ENCODE peak calls at places on chromosomes 3 and 15, in ten cellular contexts. One of them, this sample, is unnamed. For H3K9me3, the result is how much of the 10 kb centered on the place peaks cover.

GRCh38 chr3:187281191-187281714 is 10.3 kb downstream of the MASP1 start:
- DNase-seq in suprapubic skin: no peak
- DNase-seq in neuronal stem cell: no peak
- DNase-seq in left lung: no peak
- DNase-seq in vagina: no peak
- DNase-seq in IMR-90: peak
- DNase-seq in adrenal gland: no peak
- DNase-seq in gastrocnemius medialis: no peak
- DNase-seq in T-helper 17 cell: no peak
- DNase-seq in transverse colon: no peak
- DNase-seq in this sample: no peak

GRCh38 chr3:278300-279064 is 81.9 kb downstream of the CHL1 start:
- DNase-seq in gastrocnemius medialis: peak
- DNase-seq in T-helper 17 cell: no peak
- DNase-seq in adrenal gland: no peak
- DNase-seq in left lung: no peak
- DNase-seq in transverse colon: peak
- DNase-seq in vagina: no peak
- DNase-seq in suprapubic skin: no peak
- DNase-seq in neuronal stem cell: no peak
- DNase-seq in IMR-90: no peak
- DNase-seq in this sample: no peak

GRCh38 chr15:40756938-40757337 is 1.9 kb upstream of the RMDN3 start:
- DNase-seq in T-helper 17 cell: no peak
- DNase-seq in neuronal stem cell: no peak
- DNase-seq in transverse colon: no peak
- DNase-seq in IMR-90: no peak
- DNase-seq in gastrocnemius medialis: no peak
- DNase-seq in adrenal gland: no peak
- DNase-seq in suprapubic skin: no peak
- DNase-seq in left lung: no peak
- DNase-seq in vagina: no peak
- DNase-seq in this sample: no peak

GRCh38 chr3:27723803-27724458 is 1.8 kb upstream of the EOMES start:
- DNase-seq in T-helper 17 cell: no peak
- DNase-seq in gastrocnemius medialis: no peak
- DNase-seq in vagina: no peak
- DNase-seq in suprapubic skin: no peak
- DNase-seq in neuronal stem cell: no peak
- DNase-seq in left lung: no peak
- DNase-seq in IMR-90: no peak
- DNase-seq in adrenal gland: no peak
- DNase-seq in transverse colon: no peak
- DNase-seq in this sample: no peak

GRCh38 chr3:181568693-181569092 is 143.0 kb upstream of the SOX2 start:
- DNase-seq in T-helper 17 cell: no peak
- DNase-seq in transverse colon: no peak
- DNase-seq in neuronal stem cell: no peak
- DNase-seq in adrenal gland: no peak
- DNase-seq in IMR-90: no peak
- DNase-seq in left lung: no peak
- DNase-seq in suprapubic skin: no peak
- DNase-seq in vagina: no peak
- DNase-seq in gastrocnemius medialis: no peak
- DNase-seq in this sample: no peak

GRCh38 chr3:126880898-126881297 is 102.0 kb upstream of the PLXNA1 start:
- DNase-seq in adrenal gland: no peak
- DNase-seq in left lung: no peak
- DNase-seq in neuronal stem cell: no peak
- DNase-seq in suprapubic skin: peak
- DNase-seq in gastrocnemius medialis: no peak
- DNase-seq in vagina: no peak
- DNase-seq in IMR-90: no peak
- DNase-seq in transverse colon: no peak
- DNase-seq in T-helper 17 cell: no peak
- DNase-seq in this sample: no peak

GRCh38 chr3:299590-300301 is 103.2 kb downstream of the CHL1 start:
- DNase-seq in vagina: no peak
- DNase-seq in T-helper 17 cell: no peak
- DNase-seq in adrenal gland: no peak
- DNase-seq in left lung: no peak
- DNase-seq in neuronal stem cell: no peak
- DNase-seq in transverse colon: no peak
- DNase-seq in suprapubic skin: no peak
- DNase-seq in IMR-90: no peak
- DNase-seq in gastrocnemius medialis: no peak
- DNase-seq in this sample: no peak

GRCh38 chr3:115615001-115615447 is 8.3 kb upstream of the GAP43 start:
- DNase-seq in transverse colon: no peak
- DNase-seq in neuronal stem cell: no peak
- DNase-seq in IMR-90: peak
- DNase-seq in left lung: no peak
- DNase-seq in gastrocnemius medialis: no peak
- DNase-seq in suprapubic skin: no peak
- DNase-seq in vagina: no peak
- DNase-seq in T-helper 17 cell: no peak
- DNase-seq in adrenal gland: no peak
- DNase-seq in this sample: no peak

GRCh38 chr3:138901579-138901978 is 45.4 kb downstream of the FOXL2 start:
- DNase-seq in vagina: no peak
- DNase-seq in adrenal gland: no peak
- DNase-seq in neuronal stem cell: no peak
- DNase-seq in IMR-90: no peak
- DNase-seq in T-helper 17 cell: no peak
- DNase-seq in transverse colon: no peak
- DNase-seq in gastrocnemius medialis: no peak
- DNase-seq in left lung: no peak
- DNase-seq in suprapubic skin: no peak
- DNase-seq in this sample: no peak

GRCh38 chr15:35047528-35047927 is 37.6 kb downstream of the NANOGP8 start:
- DNase-seq in IMR-90: no peak
- DNase-seq in left lung: no peak
- DNase-seq in T-helper 17 cell: no peak
- DNase-seq in vagina: no peak
- DNase-seq in adrenal gland: no peak
- DNase-seq in suprapubic skin: no peak
- DNase-seq in gastrocnemius medialis: no peak
- DNase-seq in neuronal stem cell: no peak
- DNase-seq in transverse colon: no peak
- DNase-seq in this sample: no peak

GRCh38 chr3:159266779-159267178 is 464.9 kb downstream of the MFSD1 start:
- DNase-seq in gastrocnemius medialis: no peak
- DNase-seq in adrenal gland: no peak
- DNase-seq in T-helper 17 cell: no peak
- DNase-seq in vagina: no peak
- DNase-seq in neuronal stem cell: peak
- DNase-seq in left lung: no peak
- DNase-seq in suprapubic skin: no peak
- DNase-seq in IMR-90: peak
- DNase-seq in transverse colon: no peak
- DNase-seq in this sample: no peak

GRCh38 chr3:194871143-194871863 is 185.6 kb downstream of the FAM43A start:
- DNase-seq in left lung: peak
- DNase-seq in gastrocnemius medialis: peak
- DNase-seq in transverse colon: peak
- DNase-seq in neuronal stem cell: no peak
- DNase-seq in vagina: no peak
- DNase-seq in suprapubic skin: peak
- DNase-seq in IMR-90: peak
- DNase-seq in adrenal gland: peak
- DNase-seq in T-helper 17 cell: no peak
- DNase-seq in this sample: no peak

GRCh38 chr3:57597973-57598351 is 818 bp upstream of the ARF4 start:
- DNase-seq in neuronal stem cell: no peak
- DNase-seq in transverse colon: peak
- DNase-seq in gastrocnemius medialis: no peak
- DNase-seq in T-helper 17 cell: no peak
- DNase-seq in adrenal gland: no peak
- DNase-seq in IMR-90: peak
- DNase-seq in vagina: no peak
- DNase-seq in suprapubic skin: no peak
- DNase-seq in left lung: no peak
- DNase-seq in this sample: peak

GRCh38 chr15:63834500-63835210 is 907 bp upstream of the HERC1 start:
- DNase-seq in suprapubic skin: no peak
- DNase-seq in adrenal gland: no peak
- DNase-seq in left lung: no peak
- DNase-seq in T-helper 17 cell: no peak
- DNase-seq in vagina: no peak
- DNase-seq in gastrocnemius medialis: no peak
- DNase-seq in neuronal stem cell: no peak
- DNase-seq in transverse colon: no peak
- DNase-seq in IMR-90: no peak
- DNase-seq in this sample: no peak

GRCh38 chr3:20861454-20861853 is 675.4 kb upstream of the SGO1 start:
- DNase-seq in IMR-90: no peak
- DNase-seq in adrenal gland: no peak
- DNase-seq in transverse colon: no peak
- DNase-seq in gastrocnemius medialis: no peak
- DNase-seq in neuronal stem cell: no peak
- DNase-seq in vagina: no peak
- DNase-seq in T-helper 17 cell: no peak
- DNase-seq in suprapubic skin: no peak
- DNase-seq in left lung: no peak
- DNase-seq in this sample: no peak
- H3K9me3 ChIP-seq in IMR-90: under half
- H3K9me3 ChIP-seq in adrenal gland: under half
- H3K9me3 ChIP-seq in transverse colon: under half
- H3K9me3 ChIP-seq in gastrocnemius medialis: under half
- H3K9me3 ChIP-seq in neuronal stem cell: under half
- H3K9me3 ChIP-seq in vagina: under half
- H3K9me3 ChIP-seq in T-helper 17 cell: under half
- H3K9me3 ChIP-seq in suprapubic skin: under half
- H3K9me3 ChIP-seq in left lung: under half
- H3K9me3 ChIP-seq in this sample: under half

GRCh38 chr15:25418202-25418601 is 20.6 kb downstream of the UBE3A start:
- DNase-seq in suprapubic skin: no peak
- DNase-seq in gastrocnemius medialis: no peak
- DNase-seq in adrenal gland: no peak
- DNase-seq in neuronal stem cell: no peak
- DNase-seq in left lung: no peak
- DNase-seq in T-helper 17 cell: no peak
- DNase-seq in IMR-90: no peak
- DNase-seq in vagina: no peak
- DNase-seq in transverse colon: no peak
- DNase-seq in this sample: no peak
- H3K9me3 ChIP-seq in suprapubic skin: under half
- H3K9me3 ChIP-seq in gastrocnemius medialis: under half
- H3K9me3 ChIP-seq in adrenal gland: under half
- H3K9me3 ChIP-seq in neuronal stem cell: under half
- H3K9me3 ChIP-seq in left lung: under half
- H3K9me3 ChIP-seq in T-helper 17 cell: under half
- H3K9me3 ChIP-seq in IMR-90: under half
- H3K9me3 ChIP-seq in vagina: under half
- H3K9me3 ChIP-seq in transverse colon: under half
- H3K9me3 ChIP-seq in this sample: under half

DNA sequence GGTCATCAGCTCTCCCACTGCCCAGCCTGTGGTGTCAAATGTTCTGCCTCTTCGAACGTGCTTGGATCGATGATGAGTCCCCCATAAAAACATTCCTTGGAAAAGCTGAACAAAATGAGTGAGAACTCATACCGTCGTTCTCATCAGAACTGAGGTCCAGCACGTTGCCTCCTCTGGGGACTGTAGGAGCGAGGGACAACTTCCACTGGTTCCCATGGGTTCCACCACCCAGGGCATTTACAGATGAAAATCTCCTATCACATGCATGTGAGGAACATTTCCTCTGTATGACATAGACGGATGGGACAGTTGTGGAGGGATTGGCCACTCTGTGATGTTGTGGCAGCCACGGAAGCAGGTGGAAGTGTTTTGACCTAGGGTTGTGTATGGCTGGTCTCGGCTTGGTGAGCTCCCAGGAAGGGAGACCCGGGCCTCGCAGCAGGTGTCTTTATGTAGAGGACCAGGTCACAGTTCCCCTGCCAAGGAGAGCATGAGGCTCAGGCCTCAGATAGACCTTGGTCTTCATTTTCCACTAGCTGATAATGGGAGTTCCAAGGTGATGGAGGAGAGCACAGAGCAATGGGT is 113.0 kb downstream of the SNRPN start:
- DNase-seq in neuronal stem cell: no peak
- DNase-seq in gastrocnemius medialis: no peak
- DNase-seq in adrenal gland: no peak
- DNase-seq in suprapubic skin: no peak
- DNase-seq in transverse colon: no peak
- DNase-seq in vagina: no peak
- DNase-seq in left lung: no peak
- DNase-seq in T-helper 17 cell: no peak
- DNase-seq in IMR-90: no peak
- DNase-seq in this sample: no peak
- H3K9me3 ChIP-seq in neuronal stem cell: half or more
- H3K9me3 ChIP-seq in gastrocnemius medialis: half or more
- H3K9me3 ChIP-seq in adrenal gland: half or more
- H3K9me3 ChIP-seq in suprapubic skin: half or more
- H3K9me3 ChIP-seq in transverse colon: half or more
- H3K9me3 ChIP-seq in vagina: half or more
- H3K9me3 ChIP-seq in left lung: under half
- H3K9me3 ChIP-seq in T-helper 17 cell: half or more
- H3K9me3 ChIP-seq in IMR-90: half or more
- H3K9me3 ChIP-seq in this sample: half or more

GRCh38 chr3:116939550-116939949 is 230.0 kb downstream of the TUSC7 start:
- DNase-seq in suprapubic skin: no peak
- DNase-seq in transverse colon: peak
- DNase-seq in vagina: no peak
- DNase-seq in left lung: no peak
- DNase-seq in neuronal stem cell: no peak
- DNase-seq in IMR-90: no peak
- DNase-seq in T-helper 17 cell: no peak
- DNase-seq in gastrocnemius medialis: no peak
- DNase-seq in adrenal gland: no peak
- DNase-seq in this sample: no peak
- H3K9me3 ChIP-seq in suprapubic skin: under half
- H3K9me3 ChIP-seq in transverse colon: under half
- H3K9me3 ChIP-seq in vagina: under half
- H3K9me3 ChIP-seq in left lung: under half
- H3K9me3 ChIP-seq in neuronal stem cell: under half
- H3K9me3 ChIP-seq in IMR-90: under half
- H3K9me3 ChIP-seq in T-helper 17 cell: under half
- H3K9me3 ChIP-seq in gastrocnemius medialis: under half
- H3K9me3 ChIP-seq in adrenal gland: under half
- H3K9me3 ChIP-seq in this sample: under half

GRCh38 chr3:14031271-14031670 is 93.4 kb downstream of the CHCHD4 start:
- DNase-seq in IMR-90: peak
- DNase-seq in transverse colon: no peak
- DNase-seq in vagina: no peak
- DNase-seq in left lung: no peak
- DNase-seq in neuronal stem cell: no peak
- DNase-seq in gastrocnemius medialis: no peak
- DNase-seq in adrenal gland: no peak
- DNase-seq in suprapubic skin: no peak
- DNase-seq in T-helper 17 cell: no peak
- DNase-seq in this sample: no peak

GRCh38 chr3:14037211-14037610 is 87.5 kb downstream of the CHCHD4 start:
- DNase-seq in T-helper 17 cell: no peak
- DNase-seq in gastrocnemius medialis: no peak
- DNase-seq in left lung: no peak
- DNase-seq in neuronal stem cell: no peak
- DNase-seq in IMR-90: no peak
- DNase-seq in suprapubic skin: no peak
- DNase-seq in transverse colon: no peak
- DNase-seq in adrenal gland: no peak
- DNase-seq in vagina: no peak
- DNase-seq in this sample: no peak

GRCh38 chr3:14033023-14033422 is 91.6 kb downstream of the CHCHD4 start:
- DNase-seq in IMR-90: no peak
- DNase-seq in neuronal stem cell: no peak
- DNase-seq in adrenal gland: no peak
- DNase-seq in gastrocnemius medialis: no peak
- DNase-seq in suprapubic skin: no peak
- DNase-seq in left lung: no peak
- DNase-seq in T-helper 17 cell: no peak
- DNase-seq in vagina: no peak
- DNase-seq in transverse colon: no peak
- DNase-seq in this sample: no peak
- H3K9me3 ChIP-seq in IMR-90: under half
- H3K9me3 ChIP-seq in neuronal stem cell: under half
- H3K9me3 ChIP-seq in adrenal gland: under half
- H3K9me3 ChIP-seq in gastrocnemius medialis: under half
- H3K9me3 ChIP-seq in suprapubic skin: under half
- H3K9me3 ChIP-seq in left lung: under half
- H3K9me3 ChIP-seq in T-helper 17 cell: under half
- H3K9me3 ChIP-seq in vagina: under half
- H3K9me3 ChIP-seq in transverse colon: under half
- H3K9me3 ChIP-seq in this sample: under half